ENCODE peak calls at places on chromosomes 16 and 17, in six cellular contexts. R is K562, I is heart right ventricle, M is Peyer's patch, S is WERI-Rb-1, W is neural progenitor cell. X is an unnamed sample.
A peak's percentile ranks its signal among the peaks of the same experiment; 100 is the strongest.

GRCh38 chr17:64998436-64999190 is 57.9 kb downstream of the GNA13 start:
- DNase-seq in R (no peak), I (no peak), M (no peak), S (no peak), W (no peak), X (no peak)

GRCh38 chr17:49343273-49343672 is 18.8 kb downstream of the ZNF652 start:
- DNase-seq in R (no peak), I (no peak), M (no peak), S (no peak), W (no peak), X (no peak)

GRCh38 chr17:13306310-13306962 is 288.6 kb upstream of the ELAC2 start:
- DNase-seq in R (peak; percentile 75), I (peak; percentile 25), M (no peak), S (peak; percentile 57), W (peak; percentile 75), X (peak; percentile 70)

GRCh38 chr17:36463916-36464764 is 22.3 kb upstream of the ZNHIT3 start:
- DNase-seq in R (peak; percentile 88), I (peak; percentile 46), M (no peak), S (no peak), W (peak; percentile 98), X (peak; percentile 94)

GRCh38 chr17:61627658-61628057 is 36.6 kb upstream of the NACA2 start:
- DNase-seq in R (no peak), I (no peak), M (no peak), S (no peak), W (no peak), X (no peak)

GRCh38 chr17:15475620-15476354 is 8.4 kb upstream of the CDRT4 start:
- DNase-seq in R (no peak), I (no peak), M (no peak), S (no peak), W (no peak), X (no peak)

GRCh38 chr17:57366558-57367351 is 110.4 kb downstream of the MSI2 start:
- DNase-seq in R (peak; percentile 75), I (no peak), M (no peak), S (no peak), W (no peak), X (no peak)

GRCh38 chr17:79188679-79189078 is 114.1 kb downstream of the ENGASE start:
- DNase-seq in R (no peak), I (no peak), M (no peak), S (no peak), W (no peak), X (no peak)

GRCh38 chr17:48002208-48002919 is 31.5 kb downstream of the CDK5RAP3 start:
- DNase-seq in R (peak; percentile 66), I (no peak), M (no peak), S (no peak), W (peak; percentile 48), X (peak; percentile 40)

GRCh38 chr16:47143329-47143676 is 442 bp downstream of the NETO2 start:
- DNase-seq in R (peak; percentile 89), I (peak; percentile 21), M (peak; percentile 45), S (peak; percentile 71), W (peak; percentile 89), X (peak; percentile 67)

GRCh38 chr17:47649972-47650524 is 329 bp downstream of the KPNB1 start:
- DNase-seq in R (no peak), I (no peak), M (peak; percentile 40), S (no peak), W (peak; percentile 79), X (peak; percentile 59)

GRCh38 chr17:64984776-64985521 is 65.7 kb upstream of the LRRC37A3 start:
- DNase-seq in R (peak; percentile 41), I (no peak), M (peak; percentile 37), S (no peak), W (no peak), X (no peak)

DNA sequence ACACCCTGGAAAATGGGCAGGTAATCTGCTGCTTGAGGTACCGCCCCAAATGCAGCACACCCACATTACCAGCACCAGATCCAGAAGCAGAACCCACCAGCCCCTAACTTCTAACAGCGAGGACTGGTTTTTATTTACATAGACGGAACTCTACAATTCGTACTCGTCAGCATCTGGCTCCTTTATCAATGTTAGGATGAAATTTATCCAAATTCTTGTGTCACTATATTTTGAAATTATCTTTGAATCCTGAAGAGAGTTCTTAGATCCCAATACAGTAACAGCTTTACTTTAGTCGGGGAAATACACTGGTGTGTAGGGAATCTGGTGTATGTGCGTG is 332 bp upstream of the ALG1 start:
- DNase-seq in R (no peak), I (no peak), M (no peak), S (no peak), W (no peak), X (no peak)
- H3K27ac ChIP-seq in R (peak overlapping the region; percentile 74), I (peak overlapping the region; percentile 75), M (peak overlapping the region; percentile 85), S (peak overlapping the region; percentile 84), W (no peak overlapping the region), X (peak overlapping the region; percentile 77)

DNA sequence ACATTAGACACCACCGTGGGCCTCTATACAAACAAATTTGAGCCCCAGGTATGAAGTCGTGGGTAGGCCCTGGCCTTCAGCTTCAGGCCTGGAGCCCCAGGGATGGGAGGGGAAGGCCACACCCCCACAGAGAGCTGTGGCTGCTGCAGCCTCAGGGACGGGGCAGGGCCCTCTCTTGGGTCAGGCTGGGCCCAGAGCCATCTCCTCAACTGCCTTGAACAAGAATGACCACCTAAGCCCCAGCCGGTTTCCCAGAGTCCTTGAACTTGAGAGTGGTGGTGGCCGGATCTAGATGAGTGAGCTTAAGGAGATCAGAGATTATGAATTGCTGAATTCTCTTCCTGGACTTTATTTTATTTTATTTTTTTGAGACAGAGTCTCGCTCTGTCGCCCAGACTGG is 18.6 kb downstream of the SCNN1B start:
- DNase-seq in R (no peak), I (no peak), M (no peak), S (no peak), W (no peak), X (no peak)
- H3K27ac ChIP-seq in R (no peak overlapping the region), I (no peak overlapping the region), M (no peak overlapping the region), S (no peak overlapping the region), W (no peak overlapping the region), X (no peak overlapping the region)

GRCh38 chr17:45103269-45103795 is 29.0 kb downstream of the PLCD3 start:
- DNase-seq in R (no peak), I (peak; percentile 48), M (no peak), S (peak; percentile 81), W (no peak), X (no peak)

GRCh38 chr17:45101883-45102811 is 30.2 kb downstream of the PLCD3 start:
- DNase-seq in R (no peak), I (no peak), M (no peak), S (no peak), W (no peak), X (peak; percentile 48)

GRCh38 chr17:45098869-45099616 is 33.3 kb downstream of the PLCD3 start:
- DNase-seq in R (peak; percentile 87), I (peak; percentile 87), M (peak; percentile 79), S (peak; percentile 96), W (peak; percentile 92), X (peak; percentile 89)

GRCh38 chr17:45102856-45103255 is 29.5 kb downstream of the PLCD3 start:
- DNase-seq in R (no peak), I (no peak), M (no peak), S (no peak), W (no peak), X (no peak)

GRCh38 chr17:45101546-45101882 is 30.8 kb downstream of the PLCD3 start:
- DNase-seq in R (no peak), I (no peak), M (no peak), S (no peak), W (no peak), X (no peak)
- H3K27ac ChIP-seq in R (no peak overlapping the region), I (no peak overlapping the region), M (no peak overlapping the region), S (peak overlapping the region; percentile 58), W (no peak overlapping the region), X (peak overlapping the region; percentile 81)

DNA sequence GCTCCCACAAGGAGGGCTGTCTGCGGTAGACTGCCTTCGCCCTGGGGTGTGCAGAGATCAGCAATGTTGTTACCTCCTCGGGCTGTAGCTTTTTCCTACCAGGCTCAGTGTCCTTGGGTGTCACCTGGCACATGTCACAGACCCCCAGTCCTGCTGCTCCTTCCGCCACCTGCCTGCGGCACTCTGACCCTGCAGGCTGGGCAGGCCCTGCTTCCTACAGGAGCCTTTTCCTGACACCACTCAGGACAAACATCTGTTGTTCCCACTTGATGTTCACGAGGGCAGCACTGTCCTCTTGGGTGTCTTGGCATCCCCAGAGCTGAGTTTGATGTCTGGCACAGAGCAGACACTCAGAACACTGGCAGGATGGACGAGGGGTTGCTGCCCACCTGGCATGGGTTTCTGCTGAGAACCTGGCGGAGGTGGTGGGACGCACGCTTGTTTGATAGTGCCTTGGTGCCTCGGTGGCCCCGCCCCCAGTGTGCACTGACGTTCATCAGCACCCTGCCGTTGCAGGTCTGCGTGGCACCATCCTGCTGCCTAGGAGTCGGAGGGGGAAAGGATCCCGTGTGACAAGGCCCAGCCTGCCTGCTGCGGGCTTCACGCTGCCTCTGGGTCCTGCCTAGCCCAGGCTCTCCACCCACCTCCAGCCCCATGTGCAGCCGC is 26.7 kb upstream of the NUDT16L1 start:
- DNase-seq in R (no peak), I (no peak), M (no peak), S (no peak), W (no peak), X (no peak)
- H3K27ac ChIP-seq in R (no peak overlapping the region), I (no peak overlapping the region), M (no peak overlapping the region), S (no peak overlapping the region), W (no peak overlapping the region), X (peak overlapping the region; percentile 81)

X was measured in RWPE1.